ENCODE peak calls at places on chromosomes 7 and 10, in eight cellular contexts. H is neural crest cell, D is suprapubic skin, Y is RWPE1, W is lung, R is gastrocnemius medialis, V is ovary, F is endothelial cell. E is an unnamed sample.

GRCh38 chr7:131100357-131101054 is 227.2 kb upstream of the MKLN1 start:
- DNase-seq in W (no peak), H (no peak), F (no peak), Y (no peak), D (no peak), V (no peak), R (no peak), E (no peak)

GRCh38 chr10:16809074-16809718 is 8.0 kb downstream of the RSU1 start:
- DNase-seq in Y (no peak), R (no peak), D (no peak), H (peak), V (no peak), F (peak), W (no peak), E (peak)

GRCh38 chr7:424961-425793 is 94.5 kb downstream of the PDGFA start:
- DNase-seq in D (no peak), Y (no peak), R (no peak), H (no peak), F (no peak), V (no peak), W (no peak), E (no peak)

GRCh38 chr10:112966191-112966855 is 16.3 kb downstream of the TCF7L2 start:
- DNase-seq in V (no peak), H (no peak), R (no peak), D (no peak), Y (no peak), W (no peak), F (no peak), E (no peak)

GRCh38 chr10:99232357-99232999 is 3.2 kb downstream of the HPSE2 start:
- DNase-seq in F (peak), H (peak), W (no peak), Y (no peak), D (peak), R (no peak), V (no peak), E (no peak)

GRCh38 chr10:62175256-62175655 is 93.4 kb downstream of the RTKN2 start:
- DNase-seq in W (no peak), Y (no peak), V (no peak), R (no peak), F (no peak), H (no peak), D (no peak), E (no peak)

GRCh38 chr7:105734233-105734632 is 142.2 kb downstream of the ATXN7L1 start:
- DNase-seq in F (no peak), R (no peak), Y (no peak), V (no peak), D (no peak), H (no peak), W (no peak), E (no peak)

GRCh38 chr7:77684030-77684429 is 12.2 kb upstream of the RSBN1L start:
- DNase-seq in H (no peak), F (peak), V (no peak), D (no peak), Y (no peak), R (peak), W (no peak), E (peak)

GRCh38 chr10:49277973-49278372 is 21.0 kb upstream of the C10orf71 start:
- DNase-seq in V (no peak), R (no peak), H (no peak), Y (no peak), D (no peak), W (no peak), F (no peak), E (no peak)

GRCh38 chr10:516766-517165 is 172.7 kb downstream of the DIP2C start:
- DNase-seq in D (no peak), Y (no peak), V (peak), H (peak), F (peak), R (no peak), W (no peak), E (no peak)

GRCh38 chr10:28072573-28072972 is 73.7 kb upstream of the ODAD2 start:
- DNase-seq in Y (peak), V (no peak), D (no peak), H (no peak), R (no peak), F (no peak), W (no peak), E (peak)

GRCh38 chr7:81956520-81956919 is 186.7 kb upstream of the HGF start:
- DNase-seq in F (peak), W (no peak), V (no peak), Y (peak), R (no peak), D (no peak), H (no peak), E (peak)

GRCh38 chr7:155710035-155710434 is 65.6 kb downstream of the RBM33 start:
- DNase-seq in W (no peak), F (no peak), H (no peak), V (no peak), R (no peak), Y (no peak), D (no peak), E (no peak)
- TF ChIP-seq CTCF in W (no peak), F (no peak), H (no peak), V (no peak), R (no peak), Y (no peak), D (no peak), E (no peak)

GRCh38 chr7:107758667-107759066 is 14.7 kb downstream of the CBLL1 start:
- DNase-seq in Y (no peak), F (no peak), H (no peak), V (no peak), R (no peak), D (no peak), W (no peak), E (no peak)

GRCh38 chr7:107751113-107751512 is 7.2 kb downstream of the CBLL1 start:
- DNase-seq in Y (no peak), D (no peak), W (no peak), R (no peak), H (no peak), F (no peak), V (no peak), E (no peak)

GRCh38 chr7:107754642-107755041 is 10.7 kb downstream of the CBLL1 start:
- DNase-seq in R (no peak), D (no peak), W (no peak), H (no peak), F (no peak), Y (no peak), V (no peak), E (no peak)
- TF ChIP-seq CTCF in R (no peak), D (no peak), W (no peak), H (peak), F (peak), Y (no peak), V (no peak), E (no peak)

DNA sequence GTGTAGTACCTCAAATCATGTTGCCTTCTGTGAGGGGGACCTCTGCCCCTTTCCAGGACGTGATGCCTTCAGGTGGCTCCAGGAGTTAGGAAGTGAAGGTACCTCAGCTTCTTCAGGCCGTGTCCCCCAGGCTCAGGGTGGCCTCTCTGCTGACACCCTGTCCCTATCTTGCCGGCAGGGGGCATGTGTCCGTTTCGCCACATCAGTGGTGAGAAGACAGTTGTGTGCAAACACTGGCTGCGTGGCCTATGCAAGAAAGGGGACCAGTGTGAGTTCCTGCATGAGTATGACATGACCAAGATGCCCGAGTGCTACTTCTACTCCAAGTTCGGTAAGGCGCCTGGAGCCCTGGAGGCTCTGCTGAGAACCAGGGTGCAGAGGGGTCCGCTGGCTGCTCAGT is 9.2 kb downstream of the CPSF4 start:
- DNase-seq in H (no peak), W (no peak), Y (no peak), V (no peak), R (no peak), F (peak), D (no peak), E (no peak)
- TF ChIP-seq CTCF in H (peak), W (no peak), Y (no peak), V (no peak), R (no peak), F (no peak), D (no peak), E (peak)

DNA sequence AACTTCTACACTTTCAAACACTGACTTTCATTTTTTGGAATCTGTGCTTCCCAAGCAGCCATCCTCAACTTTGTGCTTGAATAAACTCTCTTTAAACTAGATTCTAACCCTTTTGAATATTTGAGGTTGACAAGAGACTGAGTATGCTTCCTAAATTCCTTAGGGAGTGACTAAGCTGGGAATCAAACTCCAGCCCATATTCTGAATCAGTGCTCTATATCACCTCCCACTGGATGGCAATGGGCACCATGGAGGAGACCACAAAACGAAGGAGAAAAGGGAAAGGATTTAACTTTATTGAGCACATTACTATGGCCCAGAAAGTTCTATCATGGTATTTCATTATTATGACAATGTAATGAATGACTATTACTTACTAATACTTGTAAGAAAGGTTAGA is 17.2 kb upstream of the SLC26A4 start:
- DNase-seq in R (no peak), D (no peak), W (no peak), H (no peak), F (no peak), V (no peak), Y (no peak), E (peak)
- TF ChIP-seq CTCF in R (no peak), D (no peak), W (no peak), H (no peak), F (no peak), V (no peak), Y (no peak), E (no peak)

DNA sequence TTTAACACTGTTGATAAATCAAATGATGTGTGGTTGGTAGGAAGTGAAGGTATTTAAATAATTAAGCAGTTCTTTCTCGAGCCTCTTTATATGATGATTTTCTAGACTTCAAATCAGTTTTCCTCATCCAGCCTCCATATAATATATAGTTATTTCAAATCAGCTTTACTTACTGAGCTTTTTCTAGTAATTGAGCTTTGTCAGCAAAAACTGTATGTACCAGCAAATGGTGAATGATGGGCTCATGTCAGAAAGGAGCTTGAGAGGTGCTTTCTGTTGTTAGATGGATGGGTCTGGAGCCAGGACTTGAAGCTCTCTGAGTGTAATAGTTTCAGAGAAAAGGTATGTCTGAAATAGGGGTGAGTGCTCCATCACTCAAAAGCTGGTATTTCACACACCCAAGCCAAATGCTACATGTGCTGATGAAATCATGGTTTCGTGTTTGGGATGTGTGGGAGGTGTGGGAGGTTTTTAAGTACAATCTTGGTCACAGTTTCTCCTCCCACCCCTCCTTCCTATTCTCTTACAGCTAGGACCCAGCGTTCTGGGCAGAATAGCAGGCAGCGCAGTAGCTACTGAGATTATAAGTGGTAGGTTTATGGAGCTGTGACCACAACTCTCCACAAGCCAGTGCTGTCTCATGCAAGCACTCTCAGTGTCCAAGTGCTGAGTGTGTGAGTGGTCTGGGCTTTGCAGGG is 55.8 kb downstream of the LRMDA start:
- DNase-seq in Y (no peak), R (no peak), D (no peak), H (no peak), W (no peak), F (no peak), V (no peak), E (peak)
- TF ChIP-seq CTCF in Y (no peak), R (no peak), D (no peak), H (no peak), W (no peak), F (no peak), V (no peak), E (no peak)

GRCh38 chr10:88791924-88792323 is 10.6 kb upstream of the LIPM start:
- DNase-seq in R (no peak), F (peak), V (no peak), H (peak), W (no peak), Y (peak), D (no peak), E (peak)
- TF ChIP-seq CTCF in R (no peak), F (peak), V (no peak), H (peak), W (no peak), Y (peak), D (no peak), E (peak)

E was measured in bronchial epithelial cell.